ENCODE peak calls at places on chromosomes 11 and 22, in seven cellular contexts. One of them, this sample, is unnamed.

GRCh38 chr22:41023299-41023623 is 69.1 kb upstream of the EP300 start:
- DNase-seq in natural killer cell treated with Interleukin-12 subunit alpha and Interleukin-12 subunit beta and Interleukin-15 and Interleukin-18, amount 100 ng/mL, for 72 hours: no peak
- DNase-seq in posterior cingulate gyrus: no peak
- DNase-seq in activated CD8-positive, alpha-beta T cell treated with anti-CD3 and anti-CD28 coated beads for 36 hours: no peak
- DNase-seq in HT1080: no peak
- DNase-seq in GM12891: no peak
- DNase-seq in AML-193: no peak
- DNase-seq in this sample: no peak

GRCh38 chr11:64914123-64914522 is 2.9 kb downstream of the ATG2A start:
- DNase-seq in natural killer cell treated with Interleukin-12 subunit alpha and Interleukin-12 subunit beta and Interleukin-15 and Interleukin-18, amount 100 ng/mL, for 72 hours: no peak
- DNase-seq in activated CD8-positive, alpha-beta T cell treated with anti-CD3 and anti-CD28 coated beads for 36 hours: no peak
- DNase-seq in HT1080: no peak
- DNase-seq in AML-193: no peak
- DNase-seq in posterior cingulate gyrus: no peak
- DNase-seq in GM12891: no peak
- DNase-seq in this sample: no peak

GRCh38 chr11:26983645-26984044 is 10.3 kb upstream of the FIBIN start:
- DNase-seq in posterior cingulate gyrus: no peak
- DNase-seq in GM12891: no peak
- DNase-seq in natural killer cell treated with Interleukin-12 subunit alpha and Interleukin-12 subunit beta and Interleukin-15 and Interleukin-18, amount 100 ng/mL, for 72 hours: no peak
- DNase-seq in AML-193: no peak
- DNase-seq in activated CD8-positive, alpha-beta T cell treated with anti-CD3 and anti-CD28 coated beads for 36 hours: no peak
- DNase-seq in HT1080: no peak
- DNase-seq in this sample: no peak

GRCh38 chr11:3905080-3905953 is 49.9 kb downstream of the STIM1 start:
- DNase-seq in AML-193: peak; percentile 85
- DNase-seq in posterior cingulate gyrus: no peak
- DNase-seq in HT1080: peak; percentile 95
- DNase-seq in activated CD8-positive, alpha-beta T cell treated with anti-CD3 and anti-CD28 coated beads for 36 hours: peak; percentile 83
- DNase-seq in GM12891: peak; percentile 52
- DNase-seq in natural killer cell treated with Interleukin-12 subunit alpha and Interleukin-12 subunit beta and Interleukin-15 and Interleukin-18, amount 100 ng/mL, for 72 hours: no peak
- DNase-seq in this sample: no peak

GRCh38 chr22:40443675-40444482 is 73.5 kb downstream of the SGSM3 start:
- DNase-seq in HT1080: no peak
- DNase-seq in activated CD8-positive, alpha-beta T cell treated with anti-CD3 and anti-CD28 coated beads for 36 hours: no peak
- DNase-seq in AML-193: no peak
- DNase-seq in natural killer cell treated with Interleukin-12 subunit alpha and Interleukin-12 subunit beta and Interleukin-15 and Interleukin-18, amount 100 ng/mL, for 72 hours: no peak
- DNase-seq in posterior cingulate gyrus: no peak
- DNase-seq in GM12891: no peak
- DNase-seq in this sample: no peak

GRCh38 chr11:334264-335033 is 13.8 kb upstream of the IFITM3 start:
- DNase-seq in HT1080: no peak
- DNase-seq in AML-193: no peak
- DNase-seq in posterior cingulate gyrus: no peak
- DNase-seq in activated CD8-positive, alpha-beta T cell treated with anti-CD3 and anti-CD28 coated beads for 36 hours: no peak
- DNase-seq in GM12891: no peak
- DNase-seq in natural killer cell treated with Interleukin-12 subunit alpha and Interleukin-12 subunit beta and Interleukin-15 and Interleukin-18, amount 100 ng/mL, for 72 hours: no peak
- DNase-seq in this sample: no peak

GRCh38 chr11:88543902-88544655 is 206.5 kb upstream of the CTSC start:
- DNase-seq in posterior cingulate gyrus: peak; percentile 75
- DNase-seq in AML-193: peak; percentile 89
- DNase-seq in HT1080: peak; percentile 90
- DNase-seq in GM12891: peak; percentile 44
- DNase-seq in activated CD8-positive, alpha-beta T cell treated with anti-CD3 and anti-CD28 coated beads for 36 hours: peak; percentile 85
- DNase-seq in natural killer cell treated with Interleukin-12 subunit alpha and Interleukin-12 subunit beta and Interleukin-15 and Interleukin-18, amount 100 ng/mL, for 72 hours: peak; percentile 83
- DNase-seq in this sample: peak; percentile 41

GRCh38 chr11:2101171-2101675 is 38.0 kb downstream of the IGF2 start:
- DNase-seq in posterior cingulate gyrus: no peak
- DNase-seq in natural killer cell treated with Interleukin-12 subunit alpha and Interleukin-12 subunit beta and Interleukin-15 and Interleukin-18, amount 100 ng/mL, for 72 hours: peak; percentile 47
- DNase-seq in GM12891: no peak
- DNase-seq in HT1080: no peak
- DNase-seq in activated CD8-positive, alpha-beta T cell treated with anti-CD3 and anti-CD28 coated beads for 36 hours: no peak
- DNase-seq in AML-193: no peak
- DNase-seq in this sample: no peak

GRCh38 chr22:19519041-19519926 is 4.9 kb downstream of the CLDN5 start:
- DNase-seq in AML-193: no peak
- DNase-seq in HT1080: no peak
- DNase-seq in GM12891: no peak
- DNase-seq in natural killer cell treated with Interleukin-12 subunit alpha and Interleukin-12 subunit beta and Interleukin-15 and Interleukin-18, amount 100 ng/mL, for 72 hours: no peak
- DNase-seq in activated CD8-positive, alpha-beta T cell treated with anti-CD3 and anti-CD28 coated beads for 36 hours: no peak
- DNase-seq in posterior cingulate gyrus: no peak
- DNase-seq in this sample: no peak

GRCh38 chr11:130648601-130649000 is 200.2 kb downstream of the ADAMTS15 start:
- DNase-seq in AML-193: no peak
- DNase-seq in posterior cingulate gyrus: no peak
- DNase-seq in activated CD8-positive, alpha-beta T cell treated with anti-CD3 and anti-CD28 coated beads for 36 hours: no peak
- DNase-seq in GM12891: no peak
- DNase-seq in HT1080: no peak
- DNase-seq in natural killer cell treated with Interleukin-12 subunit alpha and Interleukin-12 subunit beta and Interleukin-15 and Interleukin-18, amount 100 ng/mL, for 72 hours: no peak
- DNase-seq in this sample: no peak

GRCh38 chr11:126485021-126485781 is 129.7 kb downstream of the ST3GAL4 start:
- DNase-seq in HT1080: no peak
- DNase-seq in GM12891: no peak
- DNase-seq in posterior cingulate gyrus: no peak
- DNase-seq in activated CD8-positive, alpha-beta T cell treated with anti-CD3 and anti-CD28 coated beads for 36 hours: no peak
- DNase-seq in natural killer cell treated with Interleukin-12 subunit alpha and Interleukin-12 subunit beta and Interleukin-15 and Interleukin-18, amount 100 ng/mL, for 72 hours: no peak
- DNase-seq in AML-193: no peak
- DNase-seq in this sample: no peak

GRCh38 chr11:33735166-33735425 is 1.1 kb downstream of the CD59 start:
- DNase-seq in HT1080: no peak
- DNase-seq in posterior cingulate gyrus: no peak
- DNase-seq in GM12891: no peak
- DNase-seq in activated CD8-positive, alpha-beta T cell treated with anti-CD3 and anti-CD28 coated beads for 36 hours: no peak
- DNase-seq in AML-193: no peak
- DNase-seq in natural killer cell treated with Interleukin-12 subunit alpha and Interleukin-12 subunit beta and Interleukin-15 and Interleukin-18, amount 100 ng/mL, for 72 hours: no peak
- DNase-seq in this sample: no peak

GRCh38 chr11:114036156-114036811 is 23.2 kb upstream of the ZBTB16 start:
- DNase-seq in HT1080: peak; percentile 39
- DNase-seq in AML-193: peak; percentile 17
- DNase-seq in posterior cingulate gyrus: peak; percentile 74
- DNase-seq in activated CD8-positive, alpha-beta T cell treated with anti-CD3 and anti-CD28 coated beads for 36 hours: peak; percentile 58
- DNase-seq in GM12891: no peak
- DNase-seq in natural killer cell treated with Interleukin-12 subunit alpha and Interleukin-12 subunit beta and Interleukin-15 and Interleukin-18, amount 100 ng/mL, for 72 hours: peak; percentile 85
- DNase-seq in this sample: peak; percentile 58